ENCODE peak calls at places on chromosome 18, in seven cellular contexts. One of them, this sample, is unnamed. For H3K4me1, the result is how much of the 10 kb centered on the place peaks cover.

GRCh38 chr18:6660334-6660733 is 69.2 kb upstream of the ARHGAP28 start:
- DNase-seq in mesendoderm: no peak
- DNase-seq in mesenchymal stem cell: no peak
- DNase-seq in H1: no peak
- DNase-seq in H9: no peak
- DNase-seq in IMR-90: peak
- DNase-seq in trophoblast cell: no peak
- DNase-seq in this sample: no peak

GRCh38 chr18:23156134-23156533 is 20.8 kb downstream of the CABLES1 start:
- DNase-seq in mesendoderm: peak
- DNase-seq in mesenchymal stem cell: no peak
- DNase-seq in H1: no peak
- DNase-seq in H9: no peak
- DNase-seq in IMR-90: no peak
- DNase-seq in trophoblast cell: no peak
- DNase-seq in this sample: no peak

GRCh38 chr18:55605820-55606252 is 17.8 kb upstream of the TCF4 start:
- DNase-seq in mesendoderm: peak
- DNase-seq in mesenchymal stem cell: no peak
- DNase-seq in H1: no peak
- DNase-seq in H9: no peak
- DNase-seq in IMR-90: no peak
- DNase-seq in trophoblast cell: no peak
- DNase-seq in this sample: no peak

GRCh38 chr18:39796413-39796812 is 2158.6 kb upstream of the PIK3C3 start:
- DNase-seq in mesendoderm: no peak
- DNase-seq in mesenchymal stem cell: peak
- DNase-seq in H1: no peak
- DNase-seq in H9: no peak
- DNase-seq in IMR-90: no peak
- DNase-seq in trophoblast cell: no peak
- DNase-seq in this sample: no peak

GRCh38 chr18:55012041-55012440 is 52.8 kb upstream of the CCDC68 start:
- DNase-seq in mesendoderm: no peak
- DNase-seq in mesenchymal stem cell: peak
- DNase-seq in H1: no peak
- DNase-seq in H9: no peak
- DNase-seq in IMR-90: no peak
- DNase-seq in trophoblast cell: peak
- DNase-seq in this sample: no peak

GRCh38 chr18:7871560-7872456 is 304.7 kb downstream of the PTPRM start:
- DNase-seq in mesendoderm: no peak
- DNase-seq in mesenchymal stem cell: peak
- DNase-seq in H1: no peak
- DNase-seq in H9: no peak
- DNase-seq in IMR-90: peak
- DNase-seq in trophoblast cell: no peak
- DNase-seq in this sample: no peak

GRCh38 chr18:70310560-70311320 is 21.9 kb downstream of the SOCS6 start:
- DNase-seq in mesendoderm: no peak
- DNase-seq in mesenchymal stem cell: no peak
- DNase-seq in H1: no peak
- DNase-seq in H9: no peak
- DNase-seq in IMR-90: no peak
- DNase-seq in trophoblast cell: no peak
- DNase-seq in this sample: no peak

GRCh38 chr18:45976581-45977373 is 9.6 kb upstream of the EPG5 start:
- DNase-seq in mesendoderm: no peak
- DNase-seq in mesenchymal stem cell: no peak
- DNase-seq in H1: no peak
- DNase-seq in H9: no peak
- DNase-seq in IMR-90: no peak
- DNase-seq in trophoblast cell: no peak
- DNase-seq in this sample: no peak

GRCh38 chr18:46711444-46711863 is 45.4 kb downstream of the ST8SIA5 start:
- DNase-seq in mesendoderm: peak
- DNase-seq in mesenchymal stem cell: peak
- DNase-seq in H1: no peak
- DNase-seq in H9: no peak
- DNase-seq in IMR-90: no peak
- DNase-seq in trophoblast cell: no peak
- DNase-seq in this sample: no peak

GRCh38 chr18:28039078-28039477 is 137.9 kb downstream of the CDH2 start:
- DNase-seq in mesendoderm: peak
- DNase-seq in mesenchymal stem cell: peak
- DNase-seq in H1: no peak
- DNase-seq in H9: no peak
- DNase-seq in IMR-90: peak
- DNase-seq in trophoblast cell: peak
- DNase-seq in this sample: no peak

GRCh38 chr18:34834897-34835296 is 124.8 kb downstream of the DTNA start:
- DNase-seq in mesendoderm: no peak
- DNase-seq in mesenchymal stem cell: no peak
- DNase-seq in H1: no peak
- DNase-seq in H9: no peak
- DNase-seq in IMR-90: no peak
- DNase-seq in trophoblast cell: no peak
- DNase-seq in this sample: no peak

GRCh38 chr18:31490387-31490786 is 7.6 kb upstream of the DSG2 start:
- DNase-seq in mesendoderm: no peak
- DNase-seq in mesenchymal stem cell: no peak
- DNase-seq in H1: no peak
- DNase-seq in H9: no peak
- DNase-seq in IMR-90: no peak
- DNase-seq in trophoblast cell: peak
- DNase-seq in this sample: no peak

GRCh38 chr18:23301971-23302370 is 151.1 kb upstream of the RIOK3 start:
- DNase-seq in mesendoderm: no peak
- DNase-seq in mesenchymal stem cell: no peak
- DNase-seq in H1: no peak
- DNase-seq in H9: no peak
- DNase-seq in IMR-90: no peak
- DNase-seq in trophoblast cell: no peak
- DNase-seq in this sample: no peak

GRCh38 chr18:71047882-71048281 is 759.0 kb downstream of the SOCS6 start:
- DNase-seq in mesendoderm: no peak
- DNase-seq in mesenchymal stem cell: no peak
- DNase-seq in H1: no peak
- DNase-seq in H9: no peak
- DNase-seq in IMR-90: no peak
- DNase-seq in trophoblast cell: no peak
- DNase-seq in this sample: no peak

GRCh38 chr18:56028514-56028913 is 440.5 kb upstream of the TCF4 start:
- DNase-seq in mesendoderm: no peak
- DNase-seq in mesenchymal stem cell: peak
- DNase-seq in H1: no peak
- DNase-seq in H9: no peak
- DNase-seq in IMR-90: peak
- DNase-seq in trophoblast cell: no peak
- DNase-seq in this sample: no peak

GRCh38 chr18:38241216-38241615 is 675.6 kb upstream of the CELF4 start:
- DNase-seq in mesendoderm: no peak
- DNase-seq in mesenchymal stem cell: no peak
- DNase-seq in H1: no peak
- DNase-seq in H9: no peak
- DNase-seq in IMR-90: no peak
- DNase-seq in trophoblast cell: no peak
- DNase-seq in this sample: no peak

GRCh38 chr18:5294618-5295230 is 802 bp downstream of the ZBTB14 start:
- DNase-seq in mesendoderm: peak
- DNase-seq in mesenchymal stem cell: peak
- DNase-seq in H1: peak
- DNase-seq in H9: peak
- DNase-seq in IMR-90: peak
- DNase-seq in trophoblast cell: peak
- DNase-seq in this sample: peak

GRCh38 chr18:51151568-51152511 is 45.6 kb downstream of the MEX3C start:
- DNase-seq in mesendoderm: peak
- DNase-seq in mesenchymal stem cell: no peak
- DNase-seq in H1: no peak
- DNase-seq in H9: peak
- DNase-seq in IMR-90: no peak
- DNase-seq in trophoblast cell: peak
- DNase-seq in this sample: no peak

GRCh38 chr18:74251297-74252031 is 40.3 kb downstream of the CYB5A start:
- DNase-seq in mesendoderm: peak
- DNase-seq in mesenchymal stem cell: peak
- DNase-seq in H1: no peak
- DNase-seq in H9: no peak
- DNase-seq in IMR-90: peak
- DNase-seq in trophoblast cell: no peak
- DNase-seq in this sample: no peak

GRCh38 chr18:9346775-9347174 is 12.2 kb downstream of the TWSG1 start:
- DNase-seq in mesendoderm: no peak
- DNase-seq in mesenchymal stem cell: no peak
- DNase-seq in H1: no peak
- DNase-seq in H9: no peak
- DNase-seq in IMR-90: no peak
- DNase-seq in trophoblast cell: no peak
- DNase-seq in this sample: no peak

GRCh38 chr18:75478996-75479870 is 51.7 kb upstream of the SMIM21 start:
- DNase-seq in mesendoderm: peak
- DNase-seq in mesenchymal stem cell: peak
- DNase-seq in H1: no peak
- DNase-seq in H9: no peak
- DNase-seq in IMR-90: peak
- DNase-seq in trophoblast cell: no peak
- DNase-seq in this sample: peak

GRCh38 chr18:23234619-23235018 is 99.3 kb downstream of the CABLES1 start:
- DNase-seq in mesendoderm: no peak
- DNase-seq in mesenchymal stem cell: no peak
- DNase-seq in H1: no peak
- DNase-seq in H9: no peak
- DNase-seq in IMR-90: no peak
- DNase-seq in trophoblast cell: no peak
- DNase-seq in this sample: no peak

GRCh38 chr18:23887493-23887892 is 127.1 kb upstream of the TTC39C start:
- DNase-seq in mesendoderm: no peak
- DNase-seq in mesenchymal stem cell: no peak
- DNase-seq in H1: no peak
- DNase-seq in H9: no peak
- DNase-seq in IMR-90: peak
- DNase-seq in trophoblast cell: no peak
- DNase-seq in this sample: no peak

GRCh38 chr18:69216390-69216789 is 184.3 kb upstream of the DOK6 start:
- DNase-seq in mesendoderm: no peak
- DNase-seq in mesenchymal stem cell: no peak
- DNase-seq in H1: no peak
- DNase-seq in H9: no peak
- DNase-seq in IMR-90: no peak
- DNase-seq in trophoblast cell: no peak
- DNase-seq in this sample: no peak

GRCh38 chr18:23662309-23663263 is at the start of gene ANKRD29:
- DNase-seq in mesendoderm: peak
- DNase-seq in mesenchymal stem cell: peak
- DNase-seq in H1: peak
- DNase-seq in H9: peak
- DNase-seq in IMR-90: no peak
- DNase-seq in trophoblast cell: no peak
- DNase-seq in this sample: peak

GRCh38 chr18:50117876-50118275 is 77.1 kb downstream of the MYO5B start:
- DNase-seq in mesendoderm: no peak
- DNase-seq in mesenchymal stem cell: no peak
- DNase-seq in H1: no peak
- DNase-seq in H9: no peak
- DNase-seq in IMR-90: no peak
- DNase-seq in trophoblast cell: no peak
- DNase-seq in this sample: no peak

GRCh38 chr18:12855886-12856285 is 28.2 kb downstream of the PTPN2 start:
- DNase-seq in mesendoderm: no peak
- DNase-seq in mesenchymal stem cell: no peak
- DNase-seq in H1: no peak
- DNase-seq in H9: no peak
- DNase-seq in IMR-90: no peak
- DNase-seq in trophoblast cell: peak
- DNase-seq in this sample: no peak

GRCh38 chr18:12858961-12859360 is 25.1 kb downstream of the PTPN2 start:
- DNase-seq in mesendoderm: no peak
- DNase-seq in mesenchymal stem cell: no peak
- DNase-seq in H1: no peak
- DNase-seq in H9: no peak
- DNase-seq in IMR-90: no peak
- DNase-seq in trophoblast cell: no peak
- DNase-seq in this sample: no peak

GRCh38 chr18:12857991-12858544 is 26.0 kb downstream of the PTPN2 start:
- DNase-seq in mesendoderm: no peak
- DNase-seq in mesenchymal stem cell: no peak
- DNase-seq in H1: no peak
- DNase-seq in H9: no peak
- DNase-seq in IMR-90: no peak
- DNase-seq in trophoblast cell: no peak
- DNase-seq in this sample: no peak

GRCh38 chr18:12860530-12860929 is 23.5 kb downstream of the PTPN2 start:
- DNase-seq in mesendoderm: no peak
- DNase-seq in mesenchymal stem cell: no peak
- DNase-seq in H1: no peak
- DNase-seq in H9: no peak
- DNase-seq in IMR-90: no peak
- DNase-seq in trophoblast cell: peak
- DNase-seq in this sample: no peak

GRCh38 chr18:12857215-12857924 is 26.7 kb downstream of the PTPN2 start:
- DNase-seq in mesendoderm: no peak
- DNase-seq in mesenchymal stem cell: no peak
- DNase-seq in H1: no peak
- DNase-seq in H9: no peak
- DNase-seq in IMR-90: no peak
- DNase-seq in trophoblast cell: no peak
- DNase-seq in this sample: no peak
- H3K4me1 ChIP-seq in mesendoderm: under half
- H3K4me1 ChIP-seq in mesenchymal stem cell: under half
- H3K4me1 ChIP-seq in H1: under half
- H3K4me1 ChIP-seq in H9: under half
- H3K4me1 ChIP-seq in IMR-90: under half
- H3K4me1 ChIP-seq in trophoblast cell: under half
- H3K4me1 ChIP-seq in this sample: under half

GRCh38 chr18:12334280-12335262 is 26.5 kb downstream of the TUBB6 start:
- DNase-seq in mesendoderm: peak
- DNase-seq in mesenchymal stem cell: no peak
- DNase-seq in H1: no peak
- DNase-seq in H9: peak
- DNase-seq in IMR-90: no peak
- DNase-seq in trophoblast cell: no peak
- DNase-seq in this sample: no peak
- H3K4ac ChIP-seq in mesendoderm: no peak
- H3K4ac ChIP-seq in mesenchymal stem cell: no peak
- H3K4ac ChIP-seq in H1: no peak
- H3K4ac ChIP-seq in H9: no peak
- H3K4ac ChIP-seq in IMR-90: no peak
- H3K4ac ChIP-seq in trophoblast cell: no peak
- H3K4ac ChIP-seq in this sample: no peak

GRCh38 chr18:48833701-48834394 is 116.9 kb downstream of the SMAD7 start:
- DNase-seq in mesendoderm: no peak
- DNase-seq in mesenchymal stem cell: peak
- DNase-seq in H1: no peak
- DNase-seq in H9: peak
- DNase-seq in IMR-90: peak
- DNase-seq in trophoblast cell: peak
- DNase-seq in this sample: no peak
- H3K4me1 ChIP-seq in mesendoderm: under half
- H3K4me1 ChIP-seq in mesenchymal stem cell: half or more
- H3K4me1 ChIP-seq in H1: under half
- H3K4me1 ChIP-seq in H9: under half
- H3K4me1 ChIP-seq in IMR-90: under half
- H3K4me1 ChIP-seq in trophoblast cell: half or more
- H3K4me1 ChIP-seq in this sample: under half

GRCh38 chr18:76824136-76824676 is 1.8 kb downstream of the ZNF236 start:
- DNase-seq in mesendoderm: no peak
- DNase-seq in mesenchymal stem cell: no peak
- DNase-seq in H1: peak
- DNase-seq in H9: no peak
- DNase-seq in IMR-90: no peak
- DNase-seq in trophoblast cell: peak
- DNase-seq in this sample: no peak
- H3K4ac ChIP-seq in mesendoderm: no peak
- H3K4ac ChIP-seq in mesenchymal stem cell: no peak
- H3K4ac ChIP-seq in H1: no peak
- H3K4ac ChIP-seq in H9: no peak
- H3K4ac ChIP-seq in IMR-90: peak
- H3K4ac ChIP-seq in trophoblast cell: no peak
- H3K4ac ChIP-seq in this sample: no peak